ENCODE peak calls at places on chromosomes 3 and 15, in five cellular contexts. One of them, this sample, is unnamed.

GRCh38 chr3:133944181-133944580 is 48.5 kb upstream of the RAB6B start:
- DNase-seq in stimulated activated CD8-positive, alpha-beta memory T cell treated with anti-CD3 and anti-CD28 coated beads, Interleukin-4, amount 100 ng/mL, for 48 hours: no peak
- DNase-seq in RWPE1: peak
- DNase-seq in dorsolateral prefrontal cortex: no peak
- DNase-seq in WTC11: no peak
- DNase-seq in this sample: no peak

GRCh38 chr15:97235285-97235985 is 725.1 kb upstream of the ARRDC4 start:
- DNase-seq in stimulated activated CD8-positive, alpha-beta memory T cell treated with anti-CD3 and anti-CD28 coated beads, Interleukin-4, amount 100 ng/mL, for 48 hours: peak
- DNase-seq in RWPE1: peak
- DNase-seq in dorsolateral prefrontal cortex: peak
- DNase-seq in WTC11: peak
- DNase-seq in this sample: peak

GRCh38 chr3:127349501-127350171 is 61.8 kb upstream of the PRR20G start:
- DNase-seq in stimulated activated CD8-positive, alpha-beta memory T cell treated with anti-CD3 and anti-CD28 coated beads, Interleukin-4, amount 100 ng/mL, for 48 hours: no peak
- DNase-seq in RWPE1: no peak
- DNase-seq in dorsolateral prefrontal cortex: no peak
- DNase-seq in WTC11: no peak
- DNase-seq in this sample: no peak

GRCh38 chr3:38614651-38615352 is 34.7 kb downstream of the SCN5A start:
- DNase-seq in stimulated activated CD8-positive, alpha-beta memory T cell treated with anti-CD3 and anti-CD28 coated beads, Interleukin-4, amount 100 ng/mL, for 48 hours: no peak
- DNase-seq in RWPE1: no peak
- DNase-seq in dorsolateral prefrontal cortex: no peak
- DNase-seq in WTC11: no peak
- DNase-seq in this sample: no peak

GRCh38 chr3:127037423-127037841 is 54.5 kb downstream of the PLXNA1 start:
- DNase-seq in stimulated activated CD8-positive, alpha-beta memory T cell treated with anti-CD3 and anti-CD28 coated beads, Interleukin-4, amount 100 ng/mL, for 48 hours: no peak
- DNase-seq in RWPE1: no peak
- DNase-seq in dorsolateral prefrontal cortex: no peak
- DNase-seq in WTC11: no peak
- DNase-seq in this sample: no peak

GRCh38 chr3:184011937-184012889 is 5.5 kb downstream of the ABCC5 start:
- DNase-seq in stimulated activated CD8-positive, alpha-beta memory T cell treated with anti-CD3 and anti-CD28 coated beads, Interleukin-4, amount 100 ng/mL, for 48 hours: no peak
- DNase-seq in RWPE1: no peak
- DNase-seq in dorsolateral prefrontal cortex: no peak
- DNase-seq in WTC11: no peak
- DNase-seq in this sample: no peak

GRCh38 chr3:28347374-28348285 is 891 bp upstream of the ZCWPW2 start:
- DNase-seq in stimulated activated CD8-positive, alpha-beta memory T cell treated with anti-CD3 and anti-CD28 coated beads, Interleukin-4, amount 100 ng/mL, for 48 hours: peak
- DNase-seq in RWPE1: peak
- DNase-seq in dorsolateral prefrontal cortex: no peak
- DNase-seq in WTC11: no peak
- DNase-seq in this sample: peak

GRCh38 chr3:112738366-112738765 is 97.4 kb upstream of the CCDC80 start:
- DNase-seq in stimulated activated CD8-positive, alpha-beta memory T cell treated with anti-CD3 and anti-CD28 coated beads, Interleukin-4, amount 100 ng/mL, for 48 hours: no peak
- DNase-seq in RWPE1: no peak
- DNase-seq in dorsolateral prefrontal cortex: no peak
- DNase-seq in WTC11: no peak
- DNase-seq in this sample: no peak

GRCh38 chr3:169660709-169661566 is 2.6 kb downstream of the MECOM start:
- DNase-seq in stimulated activated CD8-positive, alpha-beta memory T cell treated with anti-CD3 and anti-CD28 coated beads, Interleukin-4, amount 100 ng/mL, for 48 hours: no peak
- DNase-seq in RWPE1: no peak
- DNase-seq in dorsolateral prefrontal cortex: no peak
- DNase-seq in WTC11: no peak
- DNase-seq in this sample: peak

GRCh38 chr3:146780251-146780650 is 175.1 kb upstream of the PLSCR5 start:
- DNase-seq in stimulated activated CD8-positive, alpha-beta memory T cell treated with anti-CD3 and anti-CD28 coated beads, Interleukin-4, amount 100 ng/mL, for 48 hours: no peak
- DNase-seq in RWPE1: no peak
- DNase-seq in dorsolateral prefrontal cortex: no peak
- DNase-seq in WTC11: no peak
- DNase-seq in this sample: no peak

This sample was measured in GM23338.